ENCODE peak calls at places on chromosomes 12 and 14, in nine cellular contexts. R is upper lobe of right lung, J is breast epithelium, B is H1, D is lower lobe of right lung, T is aorta, A is mesendoderm, U is PC-3, N is pancreas. S is an unnamed sample.

GRCh38 chr14:89625208-89625987 is 208.4 kb upstream of the FOXN3 start:
- DNase-seq in R (no peak), J (no peak), B (no peak), D (no peak), T (no peak), A (no peak), U (no peak), N (peak; percentile 27), S (no peak)

GRCh38 chr12:131950182-131950913 is 606 bp downstream of the EP400 start:
- DNase-seq in R (peak; percentile 75), J (no peak), B (no peak), D (peak; percentile 61), T (peak; percentile 60), A (peak; percentile 18), U (no peak), N (peak; percentile 23), S (no peak)

GRCh38 chr12:125185740-125186470 is 120.7 kb downstream of the AACS start:
- DNase-seq in R (peak; percentile 89), J (peak; percentile 23), B (peak; percentile 89), D (peak; percentile 80), T (peak; percentile 82), A (peak; percentile 93), U (peak; percentile 80), N (peak; percentile 70), S (no peak)

GRCh38 chr14:64906022-64906421 is 8.2 kb upstream of the CHURC1 start:
- DNase-seq in R (no peak), J (no peak), B (no peak), D (no peak), T (no peak), A (no peak), U (no peak), N (no peak), S (no peak)

GRCh38 chr12:40107803-40108620 is 2.1 kb upstream of the SLC2A13 start:
- DNase-seq in R (no peak), J (no peak), B (no peak), D (peak; percentile 40), T (no peak), A (no peak), U (no peak), N (no peak), S (no peak)

GRCh38 chr12:49524660-49525324 is 14.0 kb upstream of the KCNH3 start:
- DNase-seq in R (no peak), J (no peak), B (no peak), D (no peak), T (no peak), A (no peak), U (peak; percentile 35), N (peak; percentile 21), S (no peak)

GRCh38 chr12:56720696-56721615 is 4.1 kb downstream of the NACA start:
- DNase-seq in R (peak; percentile 25), J (no peak), B (no peak), D (no peak), T (no peak), A (peak; percentile 82), U (no peak), N (no peak), S (no peak)

GRCh38 chr14:47921133-47921532 is 245.7 kb upstream of the MDGA2 start:
- DNase-seq in R (no peak), J (no peak), B (no peak), D (no peak), T (no peak), A (no peak), U (no peak), N (no peak), S (no peak)

GRCh38 chr14:68919129-68919927 is 59.8 kb downstream of the ACTN1 start:
- DNase-seq in R (no peak), J (no peak), B (no peak), D (no peak), T (peak; percentile 30), A (no peak), U (no peak), N (peak; percentile 50), S (no peak)

GRCh38 chr14:50083467-50084337 is 32.7 kb downstream of the VCPKMT start:
- DNase-seq in R (peak; percentile 64), J (no peak), B (no peak), D (no peak), T (no peak), A (no peak), U (no peak), N (no peak), S (no peak)

GRCh38 chr14:50542941-50543418 is 10.6 kb upstream of the MAP4K5 start:
- DNase-seq in R (no peak), J (no peak), B (no peak), D (no peak), T (no peak), A (peak; percentile 58), U (peak; percentile 87), N (peak; percentile 27), S (no peak)

GRCh38 chr12:58920956-58921861 is 905 bp upstream of the LRIG3 start:
- DNase-seq in R (no peak), J (no peak), B (no peak), D (no peak), T (no peak), A (no peak), U (no peak), N (no peak), S (no peak)

GRCh38 chr14:93571275-93571674 is 140.5 kb downstream of the UNC79 start:
- DNase-seq in R (no peak), J (no peak), B (no peak), D (no peak), T (no peak), A (no peak), U (no peak), N (no peak), S (no peak)

GRCh38 chr12:67483871-67484554 is 164.5 kb upstream of the DYRK2 start:
- DNase-seq in R (no peak), J (no peak), B (no peak), D (no peak), T (no peak), A (no peak), U (peak; percentile 93), N (no peak), S (no peak)

GRCh38 chr12:81819991-81820633 is 61.0 kb upstream of the PPFIA2 start:
- DNase-seq in R (no peak), J (no peak), B (no peak), D (no peak), T (no peak), A (no peak), U (no peak), N (no peak), S (no peak)

GRCh38 chr12:128521981-128522380 is 255.0 kb downstream of the TMEM132C start:
- DNase-seq in R (no peak), J (no peak), B (no peak), D (no peak), T (no peak), A (no peak), U (no peak), N (no peak), S (no peak)

GRCh38 chr12:45050751-45051489 is at the start of gene DBX2:
- DNase-seq in R (no peak), J (no peak), B (peak; percentile 54), D (peak; percentile 29), T (no peak), A (peak; percentile 19), U (no peak), N (no peak), S (no peak)

GRCh38 chr12:119266963-119267362 is 67.6 kb upstream of the CCDC60 start:
- DNase-seq in R (no peak), J (no peak), B (no peak), D (no peak), T (no peak), A (no peak), U (no peak), N (no peak), S (peak; percentile 40)

DNA sequence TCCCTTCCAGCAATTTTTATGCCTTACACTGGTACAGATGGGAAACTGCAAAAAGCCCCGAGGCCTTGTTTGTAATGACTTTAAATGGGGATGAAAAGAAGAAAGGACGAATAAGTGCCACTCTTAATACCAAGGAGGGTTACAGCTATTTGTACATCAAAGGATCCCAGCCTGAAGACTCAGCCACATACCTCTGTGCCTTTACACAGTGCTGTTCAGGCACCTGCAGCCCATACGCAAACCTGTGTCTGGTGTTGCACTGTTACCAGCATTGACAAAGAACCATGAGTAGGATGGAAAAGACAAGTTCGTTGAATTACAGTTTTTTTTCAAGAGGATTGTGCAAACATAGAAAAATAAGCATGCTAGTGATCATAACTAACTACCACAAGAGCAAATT is 432.0 kb upstream of the OR4E1 start:
- DNase-seq in R (no peak), J (no peak), B (no peak), D (no peak), T (no peak), A (no peak), U (no peak), N (no peak), S (no peak)
- H3K27me3 ChIP-seq in R (no peaks in the 10 kb centered on the region), J (no peaks in the 10 kb centered on the region), B (no peaks in the 10 kb centered on the region), D (no peaks in the 10 kb centered on the region), T (peaks cover 3% of the 10 kb centered on the region), A (no peaks in the 10 kb centered on the region), U (peaks cover 30% of the 10 kb centered on the region), N (no peaks in the 10 kb centered on the region), S (no peaks in the 10 kb centered on the region)

GRCh38 chr12:114401346-114402320 is 4.3 kb downstream of the TBX5 start:
- DNase-seq in R (no peak), J (no peak), B (no peak), D (no peak), T (no peak), A (no peak), U (no peak), N (no peak), S (no peak)
- H3K27me3 ChIP-seq in R (peaks cover 95% of the 10 kb centered on the region), J (peaks cover 97% of the 10 kb centered on the region), B (peaks cover 98% of the 10 kb centered on the region), D (peaks cover 99% of the 10 kb centered on the region), T (peaks cover 2% of the 10 kb centered on the region), A (peaks cover 85% of the 10 kb centered on the region), U (peaks cover 99% of the 10 kb centered on the region), N (peaks cover 3% of the 10 kb centered on the region), S (peaks cover 100% of the 10 kb centered on the region)

GRCh38 chr12:15033029-15033428 is 60.2 kb downstream of the PDE6H start:
- DNase-seq in R (no peak), J (no peak), B (no peak), D (no peak), T (no peak), A (no peak), U (no peak), N (no peak), S (no peak)
- H3K27me3 ChIP-seq in R (no peaks in the 10 kb centered on the region), J (no peaks in the 10 kb centered on the region), B (no peaks in the 10 kb centered on the region), D (peaks cover 4% of the 10 kb centered on the region), T (no peaks in the 10 kb centered on the region), A (no peaks in the 10 kb centered on the region), U (peaks cover 9% of the 10 kb centered on the region), N (no peaks in the 10 kb centered on the region), S (no peaks in the 10 kb centered on the region)

DNA sequence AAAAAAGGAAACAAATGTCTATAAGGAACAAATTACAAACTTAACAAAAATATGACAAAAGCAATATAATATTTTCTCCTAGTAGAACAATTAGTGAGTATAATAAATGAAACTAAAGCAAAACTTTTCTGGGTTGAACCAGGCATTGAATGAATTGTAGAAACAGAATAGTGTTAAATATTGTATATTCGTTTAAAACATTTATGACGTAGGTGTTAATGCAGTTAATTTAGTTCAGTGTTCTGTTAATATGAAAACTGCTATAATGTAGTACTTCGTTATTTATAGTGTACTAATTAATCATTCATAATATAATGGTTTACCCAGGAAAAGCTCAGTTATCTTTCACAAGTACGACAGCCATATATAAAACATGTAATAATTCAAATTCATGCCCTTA is 23.7 kb downstream of the NKX2-1 start:
- DNase-seq in R (no peak), J (no peak), B (no peak), D (no peak), T (no peak), A (no peak), U (no peak), N (no peak), S (no peak)
- H3K27me3 ChIP-seq in R (peaks cover 16% of the 10 kb centered on the region), J (peaks cover 79% of the 10 kb centered on the region), B (peaks cover 11% of the 10 kb centered on the region), D (peaks cover 9% of the 10 kb centered on the region), T (no peaks in the 10 kb centered on the region), A (peaks cover 3% of the 10 kb centered on the region), U (peaks cover 95% of the 10 kb centered on the region), N (no peaks in the 10 kb centered on the region), S (peaks cover 100% of the 10 kb centered on the region)

S was measured in NT2/D1.